ENCODE peak calls at places on chromosomes 3 and 15, in nine cellular contexts. One of them, this sample, is unnamed.

GRCh38 chr3:14801668-14802067 is 17.1 kb upstream of the FGD5 start:
- DNase-seq in A549: no peak
- DNase-seq in Peyer's patch: peak
- DNase-seq in upper lobe of left lung: no peak
- DNase-seq in tibial nerve: no peak
- DNase-seq in breast epithelium: no peak
- DNase-seq in prostate gland: no peak
- DNase-seq in heart left ventricle: no peak
- DNase-seq in right lobe of liver: no peak
- DNase-seq in this sample: no peak

GRCh38 chr3:58560771-58561311 is 16.4 kb downstream of the FAM107A start:
- DNase-seq in tibial nerve: no peak
- DNase-seq in A549: peak
- DNase-seq in heart left ventricle: no peak
- DNase-seq in breast epithelium: no peak
- DNase-seq in prostate gland: no peak
- DNase-seq in upper lobe of left lung: no peak
- DNase-seq in right lobe of liver: peak
- DNase-seq in Peyer's patch: no peak
- DNase-seq in this sample: no peak

GRCh38 chr3:116863270-116863770 is 153.7 kb downstream of the TUSC7 start:
- DNase-seq in heart left ventricle: no peak
- DNase-seq in tibial nerve: no peak
- DNase-seq in upper lobe of left lung: no peak
- DNase-seq in prostate gland: no peak
- DNase-seq in right lobe of liver: no peak
- DNase-seq in Peyer's patch: no peak
- DNase-seq in A549: no peak
- DNase-seq in breast epithelium: no peak
- DNase-seq in this sample: no peak

GRCh38 chr3:10715886-10716285 is 100.1 kb upstream of the SLC6A11 start:
- DNase-seq in tibial nerve: no peak
- DNase-seq in Peyer's patch: no peak
- DNase-seq in right lobe of liver: no peak
- DNase-seq in breast epithelium: no peak
- DNase-seq in prostate gland: no peak
- DNase-seq in upper lobe of left lung: no peak
- DNase-seq in A549: no peak
- DNase-seq in heart left ventricle: no peak
- DNase-seq in this sample: no peak

GRCh38 chr15:40600956-40601355 is 6.9 kb downstream of the KNL1 start:
- DNase-seq in Peyer's patch: no peak
- DNase-seq in A549: no peak
- DNase-seq in prostate gland: no peak
- DNase-seq in heart left ventricle: no peak
- DNase-seq in breast epithelium: no peak
- DNase-seq in right lobe of liver: no peak
- DNase-seq in upper lobe of left lung: no peak
- DNase-seq in tibial nerve: no peak
- DNase-seq in this sample: no peak

GRCh38 chr3:179957264-179957845 is 79.4 kb downstream of the PEX5L start:
- DNase-seq in tibial nerve: no peak
- DNase-seq in heart left ventricle: no peak
- DNase-seq in A549: no peak
- DNase-seq in upper lobe of left lung: no peak
- DNase-seq in breast epithelium: no peak
- DNase-seq in right lobe of liver: no peak
- DNase-seq in prostate gland: no peak
- DNase-seq in Peyer's patch: no peak
- DNase-seq in this sample: no peak

GRCh38 chr3:122392868-122393844 is 9.2 kb downstream of the FAM162A start:
- DNase-seq in prostate gland: no peak
- DNase-seq in Peyer's patch: no peak
- DNase-seq in tibial nerve: no peak
- DNase-seq in breast epithelium: no peak
- DNase-seq in A549: peak
- DNase-seq in right lobe of liver: no peak
- DNase-seq in upper lobe of left lung: no peak
- DNase-seq in heart left ventricle: no peak
- DNase-seq in this sample: no peak

GRCh38 chr3:78907367-78907766 is 860.4 kb downstream of the ROBO1 start:
- DNase-seq in Peyer's patch: no peak
- DNase-seq in upper lobe of left lung: no peak
- DNase-seq in right lobe of liver: no peak
- DNase-seq in prostate gland: no peak
- DNase-seq in breast epithelium: no peak
- DNase-seq in heart left ventricle: no peak
- DNase-seq in A549: no peak
- DNase-seq in tibial nerve: no peak
- DNase-seq in this sample: no peak

GRCh38 chr3:185402561-185402960 is 39.6 kb downstream of the MAP3K13 start:
- DNase-seq in right lobe of liver: no peak
- DNase-seq in tibial nerve: no peak
- DNase-seq in breast epithelium: no peak
- DNase-seq in prostate gland: no peak
- DNase-seq in A549: no peak
- DNase-seq in upper lobe of left lung: no peak
- DNase-seq in Peyer's patch: no peak
- DNase-seq in heart left ventricle: no peak
- DNase-seq in this sample: no peak

GRCh38 chr15:96330450-96331140 is at the start of gene NR2F2:
- DNase-seq in prostate gland: peak
- DNase-seq in Peyer's patch: peak
- DNase-seq in upper lobe of left lung: peak
- DNase-seq in right lobe of liver: peak
- DNase-seq in tibial nerve: peak
- DNase-seq in heart left ventricle: peak
- DNase-seq in breast epithelium: peak
- DNase-seq in A549: peak
- DNase-seq in this sample: peak

GRCh38 chr3:127525373-127525772 is 65.2 kb downstream of the TPRA1 start:
- DNase-seq in right lobe of liver: no peak
- DNase-seq in tibial nerve: no peak
- DNase-seq in A549: peak
- DNase-seq in heart left ventricle: no peak
- DNase-seq in upper lobe of left lung: no peak
- DNase-seq in Peyer's patch: no peak
- DNase-seq in prostate gland: no peak
- DNase-seq in breast epithelium: no peak
- DNase-seq in this sample: no peak

GRCh38 chr3:127441764-127442163 is 148.8 kb downstream of the TPRA1 start:
- DNase-seq in prostate gland: no peak
- DNase-seq in Peyer's patch: no peak
- DNase-seq in breast epithelium: no peak
- DNase-seq in upper lobe of left lung: no peak
- DNase-seq in right lobe of liver: peak
- DNase-seq in tibial nerve: no peak
- DNase-seq in A549: no peak
- DNase-seq in heart left ventricle: no peak
- DNase-seq in this sample: peak

GRCh38 chr3:127140501-127141460 is 52.1 kb upstream of the PRR23E start:
- DNase-seq in heart left ventricle: no peak
- DNase-seq in prostate gland: no peak
- DNase-seq in A549: no peak
- DNase-seq in tibial nerve: no peak
- DNase-seq in upper lobe of left lung: no peak
- DNase-seq in Peyer's patch: no peak
- DNase-seq in right lobe of liver: no peak
- DNase-seq in breast epithelium: no peak
- DNase-seq in this sample: no peak

GRCh38 chr3:71201939-71202338 is 381.6 kb downstream of the FOXP1 start:
- DNase-seq in heart left ventricle: peak
- DNase-seq in breast epithelium: peak
- DNase-seq in Peyer's patch: no peak
- DNase-seq in right lobe of liver: peak
- DNase-seq in upper lobe of left lung: no peak
- DNase-seq in prostate gland: peak
- DNase-seq in tibial nerve: peak
- DNase-seq in A549: no peak
- DNase-seq in this sample: peak

GRCh38 chr15:60804986-60805949 is 326.3 kb upstream of the ICE2 start:
- DNase-seq in right lobe of liver: no peak
- DNase-seq in heart left ventricle: peak
- DNase-seq in upper lobe of left lung: no peak
- DNase-seq in A549: no peak
- DNase-seq in tibial nerve: no peak
- DNase-seq in prostate gland: no peak
- DNase-seq in breast epithelium: no peak
- DNase-seq in Peyer's patch: peak
- DNase-seq in this sample: no peak

GRCh38 chr3:142784228-142784627 is 60.4 kb downstream of the TRPC1 start:
- DNase-seq in heart left ventricle: no peak
- DNase-seq in breast epithelium: no peak
- DNase-seq in A549: no peak
- DNase-seq in prostate gland: no peak
- DNase-seq in tibial nerve: no peak
- DNase-seq in right lobe of liver: no peak
- DNase-seq in upper lobe of left lung: no peak
- DNase-seq in Peyer's patch: no peak
- DNase-seq in this sample: no peak

GRCh38 chr15:64686130-64686735 is 89.2 kb downstream of the RBPMS2 start:
- DNase-seq in tibial nerve: no peak
- DNase-seq in prostate gland: no peak
- DNase-seq in A549: peak
- DNase-seq in Peyer's patch: no peak
- DNase-seq in upper lobe of left lung: no peak
- DNase-seq in breast epithelium: no peak
- DNase-seq in heart left ventricle: no peak
- DNase-seq in right lobe of liver: no peak
- DNase-seq in this sample: no peak

GRCh38 chr3:136752046-136752326 is 192 bp downstream of the STAG1 start:
- DNase-seq in tibial nerve: no peak
- DNase-seq in heart left ventricle: no peak
- DNase-seq in Peyer's patch: no peak
- DNase-seq in breast epithelium: no peak
- DNase-seq in right lobe of liver: no peak
- DNase-seq in A549: no peak
- DNase-seq in prostate gland: no peak
- DNase-seq in upper lobe of left lung: peak
- DNase-seq in this sample: no peak

GRCh38 chr3:132342615-132343014 is 25.4 kb downstream of the ACP3 start:
- DNase-seq in upper lobe of left lung: no peak
- DNase-seq in Peyer's patch: no peak
- DNase-seq in right lobe of liver: no peak
- DNase-seq in prostate gland: no peak
- DNase-seq in heart left ventricle: no peak
- DNase-seq in tibial nerve: no peak
- DNase-seq in breast epithelium: no peak
- DNase-seq in A549: no peak
- DNase-seq in this sample: no peak
- TF ChIP-seq POLR2A in upper lobe of left lung: no peak
- TF ChIP-seq POLR2A in Peyer's patch: no peak
- TF ChIP-seq POLR2A in right lobe of liver: no peak
- TF ChIP-seq POLR2A in prostate gland: no peak
- TF ChIP-seq POLR2A in heart left ventricle: no peak
- TF ChIP-seq POLR2A in tibial nerve: no peak
- TF ChIP-seq POLR2A in breast epithelium: no peak
- TF ChIP-seq POLR2A in A549: no peak
- TF ChIP-seq POLR2A in this sample: no peak

GRCh38 chr3:194586839-194587238 is 46.4 kb downstream of the TMEM44 start:
- DNase-seq in Peyer's patch: no peak
- DNase-seq in prostate gland: no peak
- DNase-seq in tibial nerve: no peak
- DNase-seq in right lobe of liver: no peak
- DNase-seq in A549: no peak
- DNase-seq in breast epithelium: no peak
- DNase-seq in upper lobe of left lung: no peak
- DNase-seq in heart left ventricle: no peak
- DNase-seq in this sample: no peak
- H3K27ac ChIP-seq in Peyer's patch: no peak
- H3K27ac ChIP-seq in prostate gland: no peak
- H3K27ac ChIP-seq in tibial nerve: peak
- H3K27ac ChIP-seq in right lobe of liver: no peak
- H3K27ac ChIP-seq in A549: no peak
- H3K27ac ChIP-seq in breast epithelium: peak
- H3K27ac ChIP-seq in upper lobe of left lung: peak
- H3K27ac ChIP-seq in heart left ventricle: no peak
- H3K27ac ChIP-seq in this sample: no peak

GRCh38 chr3:101859882-101860281 is 10.6 kb downstream of the NFKBIZ start:
- DNase-seq in Peyer's patch: no peak
- DNase-seq in heart left ventricle: no peak
- DNase-seq in A549: no peak
- DNase-seq in breast epithelium: no peak
- DNase-seq in tibial nerve: no peak
- DNase-seq in upper lobe of left lung: no peak
- DNase-seq in prostate gland: no peak
- DNase-seq in right lobe of liver: no peak
- DNase-seq in this sample: no peak

GRCh38 chr3:101862453-101863165 is 13.3 kb downstream of the NFKBIZ start:
- DNase-seq in tibial nerve: no peak
- DNase-seq in upper lobe of left lung: no peak
- DNase-seq in breast epithelium: no peak
- DNase-seq in A549: no peak
- DNase-seq in prostate gland: no peak
- DNase-seq in heart left ventricle: no peak
- DNase-seq in right lobe of liver: no peak
- DNase-seq in Peyer's patch: no peak
- DNase-seq in this sample: no peak

GRCh38 chr3:101861978-101862421 is 12.7 kb downstream of the NFKBIZ start:
- DNase-seq in tibial nerve: no peak
- DNase-seq in A549: no peak
- DNase-seq in Peyer's patch: no peak
- DNase-seq in prostate gland: no peak
- DNase-seq in right lobe of liver: no peak
- DNase-seq in heart left ventricle: no peak
- DNase-seq in upper lobe of left lung: no peak
- DNase-seq in breast epithelium: no peak
- DNase-seq in this sample: no peak

GRCh38 chr3:101858464-101858863 is 9.2 kb downstream of the NFKBIZ start:
- DNase-seq in upper lobe of left lung: no peak
- DNase-seq in Peyer's patch: no peak
- DNase-seq in heart left ventricle: no peak
- DNase-seq in breast epithelium: no peak
- DNase-seq in prostate gland: no peak
- DNase-seq in A549: no peak
- DNase-seq in tibial nerve: no peak
- DNase-seq in right lobe of liver: no peak
- DNase-seq in this sample: no peak

GRCh38 chr3:101861212-101861977 is 12.1 kb downstream of the NFKBIZ start:
- DNase-seq in A549: no peak
- DNase-seq in heart left ventricle: no peak
- DNase-seq in breast epithelium: no peak
- DNase-seq in right lobe of liver: no peak
- DNase-seq in Peyer's patch: no peak
- DNase-seq in upper lobe of left lung: no peak
- DNase-seq in tibial nerve: no peak
- DNase-seq in prostate gland: no peak
- DNase-seq in this sample: no peak
- TF ChIP-seq POLR2A in A549: no peak
- TF ChIP-seq POLR2A in heart left ventricle: no peak
- TF ChIP-seq POLR2A in breast epithelium: no peak
- TF ChIP-seq POLR2A in right lobe of liver: peak
- TF ChIP-seq POLR2A in Peyer's patch: no peak
- TF ChIP-seq POLR2A in upper lobe of left lung: no peak
- TF ChIP-seq POLR2A in tibial nerve: no peak
- TF ChIP-seq POLR2A in prostate gland: no peak
- TF ChIP-seq POLR2A in this sample: no peak

DNA sequence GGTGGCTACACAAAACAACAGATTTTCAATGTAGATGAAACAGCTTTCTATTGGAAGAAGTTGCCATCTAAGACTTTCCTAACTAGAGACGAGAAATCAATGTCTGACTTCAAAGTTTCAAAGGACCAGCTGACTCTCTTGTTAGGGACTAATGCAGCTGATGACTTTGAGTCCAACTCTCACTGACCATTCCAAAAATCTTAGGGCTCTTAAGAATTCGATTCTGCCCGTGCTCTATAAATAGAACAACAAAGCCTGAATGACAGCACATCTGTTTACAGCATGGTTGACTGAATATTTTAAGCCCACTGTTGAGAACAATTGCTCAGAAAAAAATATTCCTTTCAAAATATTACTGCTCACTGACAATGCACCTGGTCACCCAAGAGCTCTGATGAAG is 202.4 kb upstream of the PRICKLE2 start:
- DNase-seq in A549: no peak
- DNase-seq in right lobe of liver: no peak
- DNase-seq in prostate gland: no peak
- DNase-seq in upper lobe of left lung: no peak
- DNase-seq in Peyer's patch: no peak
- DNase-seq in heart left ventricle: no peak
- DNase-seq in breast epithelium: no peak
- DNase-seq in tibial nerve: no peak
- DNase-seq in this sample: no peak
- H3K27ac ChIP-seq in A549: no peak
- H3K27ac ChIP-seq in right lobe of liver: no peak
- H3K27ac ChIP-seq in prostate gland: no peak
- H3K27ac ChIP-seq in upper lobe of left lung: no peak
- H3K27ac ChIP-seq in Peyer's patch: no peak
- H3K27ac ChIP-seq in heart left ventricle: no peak
- H3K27ac ChIP-seq in breast epithelium: no peak
- H3K27ac ChIP-seq in tibial nerve: no peak
- H3K27ac ChIP-seq in this sample: no peak

This sample was measured in stomach.